ENCODE peak calls at places on chromosome 3, in nine cellular contexts. One of them, this sample, is unnamed.

GRCh38 chr3:49805884-49806701 is 3.0 kb downstream of the INKA1 start:
- DNase-seq in CD4-positive, alpha-beta memory T cell: no peak
- DNase-seq in A549: no peak
- DNase-seq in tibial nerve: no peak
- DNase-seq in Panc1: no peak
- DNase-seq in left ventricle myocardium inferior: peak; percentile 45
- DNase-seq in testis: no peak
- DNase-seq in GM12878: no peak
- DNase-seq in left lung: no peak
- DNase-seq in this sample: no peak

GRCh38 chr3:162236949-162237348 is 740.3 kb downstream of the OTOL1 start:
- DNase-seq in left ventricle myocardium inferior: no peak
- DNase-seq in left lung: no peak
- DNase-seq in A549: no peak
- DNase-seq in GM12878: no peak
- DNase-seq in testis: no peak
- DNase-seq in Panc1: no peak
- DNase-seq in tibial nerve: no peak
- DNase-seq in CD4-positive, alpha-beta memory T cell: no peak
- DNase-seq in this sample: no peak

GRCh38 chr3:94001191-94001590 is 21.2 kb downstream of the ARL13B start:
- DNase-seq in tibial nerve: no peak
- DNase-seq in left ventricle myocardium inferior: no peak
- DNase-seq in CD4-positive, alpha-beta memory T cell: no peak
- DNase-seq in A549: no peak
- DNase-seq in testis: no peak
- DNase-seq in GM12878: no peak
- DNase-seq in left lung: no peak
- DNase-seq in Panc1: no peak
- DNase-seq in this sample: no peak

GRCh38 chr3:141915016-141915415 is 38.6 kb downstream of the ATP1B3 start:
- DNase-seq in Panc1: no peak
- DNase-seq in testis: no peak
- DNase-seq in tibial nerve: no peak
- DNase-seq in GM12878: no peak
- DNase-seq in CD4-positive, alpha-beta memory T cell: no peak
- DNase-seq in left lung: no peak
- DNase-seq in A549: no peak
- DNase-seq in left ventricle myocardium inferior: no peak
- DNase-seq in this sample: no peak

GRCh38 chr3:130425484-130425883 is 80.0 kb downstream of the COL6A5 start:
- DNase-seq in left lung: no peak
- DNase-seq in Panc1: no peak
- DNase-seq in A549: no peak
- DNase-seq in left ventricle myocardium inferior: no peak
- DNase-seq in tibial nerve: no peak
- DNase-seq in GM12878: no peak
- DNase-seq in testis: no peak
- DNase-seq in CD4-positive, alpha-beta memory T cell: no peak
- DNase-seq in this sample: no peak

GRCh38 chr3:69179740-69180372 is 57.5 kb upstream of the LMOD3 start:
- DNase-seq in A549: no peak
- DNase-seq in left lung: no peak
- DNase-seq in CD4-positive, alpha-beta memory T cell: no peak
- DNase-seq in left ventricle myocardium inferior: no peak
- DNase-seq in testis: no peak
- DNase-seq in GM12878: no peak
- DNase-seq in tibial nerve: no peak
- DNase-seq in Panc1: no peak
- DNase-seq in this sample: no peak

GRCh38 chr3:12959395-12959794 is 113.8 kb downstream of the IQSEC1 start:
- DNase-seq in CD4-positive, alpha-beta memory T cell: no peak
- DNase-seq in tibial nerve: no peak
- DNase-seq in testis: no peak
- DNase-seq in GM12878: no peak
- DNase-seq in Panc1: no peak
- DNase-seq in left lung: no peak
- DNase-seq in left ventricle myocardium inferior: no peak
- DNase-seq in A549: no peak
- DNase-seq in this sample: no peak

GRCh38 chr3:125916376-125916978 is 52.5 kb upstream of the ROPN1B start:
- DNase-seq in GM12878: peak; percentile 65
- DNase-seq in CD4-positive, alpha-beta memory T cell: no peak
- DNase-seq in testis: peak; percentile 98
- DNase-seq in Panc1: peak; percentile 73
- DNase-seq in A549: peak; percentile 90
- DNase-seq in left ventricle myocardium inferior: no peak
- DNase-seq in left lung: peak; percentile 99
- DNase-seq in tibial nerve: peak; percentile 98
- DNase-seq in this sample: peak; percentile 72

GRCh38 chr3:133038089-133038730 is at the start of gene TMEM108:
- DNase-seq in left ventricle myocardium inferior: peak; percentile 78
- DNase-seq in CD4-positive, alpha-beta memory T cell: no peak
- DNase-seq in A549: peak; percentile 39
- DNase-seq in GM12878: no peak
- DNase-seq in left lung: peak; percentile 89
- DNase-seq in tibial nerve: peak; percentile 16
- DNase-seq in testis: peak; percentile 94
- DNase-seq in Panc1: no peak
- DNase-seq in this sample: peak; percentile 39

GRCh38 chr3:9757427-9757826 is 7.7 kb downstream of the OGG1 start:
- DNase-seq in left lung: no peak
- DNase-seq in Panc1: no peak
- DNase-seq in testis: no peak
- DNase-seq in tibial nerve: no peak
- DNase-seq in GM12878: no peak
- DNase-seq in A549: no peak
- DNase-seq in left ventricle myocardium inferior: no peak
- DNase-seq in CD4-positive, alpha-beta memory T cell: no peak
- DNase-seq in this sample: no peak

GRCh38 chr3:78832785-78833204 is 935.0 kb downstream of the ROBO1 start:
- DNase-seq in CD4-positive, alpha-beta memory T cell: no peak
- DNase-seq in tibial nerve: no peak
- DNase-seq in testis: no peak
- DNase-seq in left ventricle myocardium inferior: no peak
- DNase-seq in left lung: no peak
- DNase-seq in Panc1: no peak
- DNase-seq in A549: no peak
- DNase-seq in GM12878: no peak
- DNase-seq in this sample: no peak

GRCh38 chr3:96877510-96877909 is 63.1 kb downstream of the EPHA6 start:
- DNase-seq in Panc1: no peak
- DNase-seq in left lung: no peak
- DNase-seq in tibial nerve: no peak
- DNase-seq in left ventricle myocardium inferior: no peak
- DNase-seq in A549: no peak
- DNase-seq in testis: no peak
- DNase-seq in CD4-positive, alpha-beta memory T cell: no peak
- DNase-seq in GM12878: no peak
- DNase-seq in this sample: no peak

GRCh38 chr3:102225407-102226132 is 209.2 kb upstream of the ZPLD1 start:
- DNase-seq in Panc1: no peak
- DNase-seq in tibial nerve: no peak
- DNase-seq in A549: peak; percentile 80
- DNase-seq in CD4-positive, alpha-beta memory T cell: no peak
- DNase-seq in testis: no peak
- DNase-seq in left ventricle myocardium inferior: no peak
- DNase-seq in left lung: no peak
- DNase-seq in GM12878: peak; percentile 42
- DNase-seq in this sample: no peak

GRCh38 chr3:152458725-152459515 is 190.2 kb downstream of the MBNL1 start:
- DNase-seq in left lung: no peak
- DNase-seq in Panc1: no peak
- DNase-seq in left ventricle myocardium inferior: no peak
- DNase-seq in testis: no peak
- DNase-seq in A549: no peak
- DNase-seq in tibial nerve: no peak
- DNase-seq in GM12878: no peak
- DNase-seq in CD4-positive, alpha-beta memory T cell: peak; percentile 35
- DNase-seq in this sample: no peak

GRCh38 chr3:45628746-45629145 is 34.2 kb downstream of the LIMD1 start:
- DNase-seq in left lung: no peak
- DNase-seq in testis: no peak
- DNase-seq in Panc1: no peak
- DNase-seq in GM12878: no peak
- DNase-seq in left ventricle myocardium inferior: no peak
- DNase-seq in tibial nerve: no peak
- DNase-seq in CD4-positive, alpha-beta memory T cell: no peak
- DNase-seq in A549: no peak
- DNase-seq in this sample: no peak

GRCh38 chr3:159764211-159765024 is 224.2 kb upstream of the IL12A start:
- DNase-seq in testis: peak; percentile 28
- DNase-seq in GM12878: no peak
- DNase-seq in left ventricle myocardium inferior: peak; percentile 61
- DNase-seq in tibial nerve: no peak
- DNase-seq in CD4-positive, alpha-beta memory T cell: no peak
- DNase-seq in A549: peak; percentile 78
- DNase-seq in Panc1: peak; percentile 45
- DNase-seq in left lung: peak; percentile 82
- DNase-seq in this sample: no peak

GRCh38 chr3:166889241-166889640 is 490.9 kb downstream of the ZBBX start:
- DNase-seq in CD4-positive, alpha-beta memory T cell: no peak
- DNase-seq in Panc1: no peak
- DNase-seq in testis: no peak
- DNase-seq in left ventricle myocardium inferior: no peak
- DNase-seq in A549: no peak
- DNase-seq in left lung: no peak
- DNase-seq in GM12878: no peak
- DNase-seq in tibial nerve: no peak
- DNase-seq in this sample: no peak

GRCh38 chr3:37753428-37753827 is 108.3 kb upstream of the CTDSPL start:
- DNase-seq in GM12878: no peak
- DNase-seq in left ventricle myocardium inferior: no peak
- DNase-seq in A549: no peak
- DNase-seq in left lung: no peak
- DNase-seq in testis: no peak
- DNase-seq in tibial nerve: no peak
- DNase-seq in CD4-positive, alpha-beta memory T cell: no peak
- DNase-seq in Panc1: no peak
- DNase-seq in this sample: no peak

GRCh38 chr3:31288641-31289100 is 244.1 kb upstream of the STT3B start:
- DNase-seq in Panc1: no peak
- DNase-seq in A549: peak; percentile 91
- DNase-seq in left lung: no peak
- DNase-seq in GM12878: no peak
- DNase-seq in testis: peak; percentile 26
- DNase-seq in left ventricle myocardium inferior: peak; percentile 21
- DNase-seq in CD4-positive, alpha-beta memory T cell: peak; percentile 46
- DNase-seq in tibial nerve: peak; percentile 23
- DNase-seq in this sample: peak; percentile 24

GRCh38 chr3:100104442-100104798 is 9.9 kb downstream of the FILIP1L start:
- DNase-seq in left ventricle myocardium inferior: no peak
- DNase-seq in GM12878: no peak
- DNase-seq in A549: no peak
- DNase-seq in Panc1: no peak
- DNase-seq in left lung: no peak
- DNase-seq in CD4-positive, alpha-beta memory T cell: no peak
- DNase-seq in testis: no peak
- DNase-seq in tibial nerve: no peak
- DNase-seq in this sample: no peak

GRCh38 chr3:183654727-183655126 is 19.3 kb downstream of the KLHL24 start:
- DNase-seq in left ventricle myocardium inferior: no peak
- DNase-seq in testis: no peak
- DNase-seq in A549: no peak
- DNase-seq in tibial nerve: no peak
- DNase-seq in GM12878: no peak
- DNase-seq in CD4-positive, alpha-beta memory T cell: no peak
- DNase-seq in left lung: no peak
- DNase-seq in Panc1: no peak
- DNase-seq in this sample: no peak

GRCh38 chr3:183653209-183654064 is 18.0 kb downstream of the KLHL24 start:
- DNase-seq in tibial nerve: no peak
- DNase-seq in left ventricle myocardium inferior: no peak
- DNase-seq in left lung: no peak
- DNase-seq in A549: peak; percentile 23
- DNase-seq in testis: no peak
- DNase-seq in CD4-positive, alpha-beta memory T cell: no peak
- DNase-seq in GM12878: no peak
- DNase-seq in Panc1: no peak
- DNase-seq in this sample: no peak

GRCh38 chr3:183650554-183650953 is 15.1 kb downstream of the KLHL24 start:
- DNase-seq in A549: no peak
- DNase-seq in Panc1: no peak
- DNase-seq in GM12878: no peak
- DNase-seq in CD4-positive, alpha-beta memory T cell: no peak
- DNase-seq in left lung: no peak
- DNase-seq in testis: no peak
- DNase-seq in tibial nerve: no peak
- DNase-seq in left ventricle myocardium inferior: no peak
- DNase-seq in this sample: no peak
- H3K4me1 ChIP-seq in A549: no peaks in the 10 kb centered on the region
- H3K4me1 ChIP-seq in Panc1: no peaks in the 10 kb centered on the region
- H3K4me1 ChIP-seq in GM12878: no peaks in the 10 kb centered on the region
- H3K4me1 ChIP-seq in CD4-positive, alpha-beta memory T cell: no peaks in the 10 kb centered on the region
- H3K4me1 ChIP-seq in left lung: no peaks in the 10 kb centered on the region
- H3K4me1 ChIP-seq in testis: no peaks in the 10 kb centered on the region
- H3K4me1 ChIP-seq in tibial nerve: no peaks in the 10 kb centered on the region
- H3K4me1 ChIP-seq in left ventricle myocardium inferior: peaks cover 84% of the 10 kb centered on the region
- H3K4me1 ChIP-seq in this sample: no peaks in the 10 kb centered on the region

GRCh38 chr3:29468150-29468549 is 187.3 kb downstream of the RBMS3 start:
- DNase-seq in left lung: no peak
- DNase-seq in GM12878: no peak
- DNase-seq in left ventricle myocardium inferior: no peak
- DNase-seq in A549: no peak
- DNase-seq in tibial nerve: no peak
- DNase-seq in testis: no peak
- DNase-seq in Panc1: no peak
- DNase-seq in CD4-positive, alpha-beta memory T cell: no peak
- DNase-seq in this sample: no peak
- H3K4me1 ChIP-seq in left lung: no peaks in the 10 kb centered on the region
- H3K4me1 ChIP-seq in GM12878: no peaks in the 10 kb centered on the region
- H3K4me1 ChIP-seq in left ventricle myocardium inferior: peaks cover 15% of the 10 kb centered on the region
- H3K4me1 ChIP-seq in A549: no peaks in the 10 kb centered on the region
- H3K4me1 ChIP-seq in tibial nerve: no peaks in the 10 kb centered on the region
- H3K4me1 ChIP-seq in testis: no peaks in the 10 kb centered on the region
- H3K4me1 ChIP-seq in Panc1: no peaks in the 10 kb centered on the region
- H3K4me1 ChIP-seq in CD4-positive, alpha-beta memory T cell: no peaks in the 10 kb centered on the region
- H3K4me1 ChIP-seq in this sample: peaks cover 14% of the 10 kb centered on the region

GRCh38 chr3:108834551-108834950 is 12.0 kb downstream of the TRAT1 start:
- DNase-seq in GM12878: no peak
- DNase-seq in A549: no peak
- DNase-seq in testis: no peak
- DNase-seq in tibial nerve: no peak
- DNase-seq in CD4-positive, alpha-beta memory T cell: no peak
- DNase-seq in left lung: no peak
- DNase-seq in left ventricle myocardium inferior: no peak
- DNase-seq in Panc1: no peak
- DNase-seq in this sample: no peak
- H3K4me1 ChIP-seq in GM12878: no peaks in the 10 kb centered on the region
- H3K4me1 ChIP-seq in A549: no peaks in the 10 kb centered on the region
- H3K4me1 ChIP-seq in testis: no peaks in the 10 kb centered on the region
- H3K4me1 ChIP-seq in tibial nerve: no peaks in the 10 kb centered on the region
- H3K4me1 ChIP-seq in CD4-positive, alpha-beta memory T cell: peaks cover 96% of the 10 kb centered on the region
- H3K4me1 ChIP-seq in left lung: no peaks in the 10 kb centered on the region
- H3K4me1 ChIP-seq in left ventricle myocardium inferior: no peaks in the 10 kb centered on the region
- H3K4me1 ChIP-seq in Panc1: no peaks in the 10 kb centered on the region
- H3K4me1 ChIP-seq in this sample: peaks cover 34% of the 10 kb centered on the region

DNA sequence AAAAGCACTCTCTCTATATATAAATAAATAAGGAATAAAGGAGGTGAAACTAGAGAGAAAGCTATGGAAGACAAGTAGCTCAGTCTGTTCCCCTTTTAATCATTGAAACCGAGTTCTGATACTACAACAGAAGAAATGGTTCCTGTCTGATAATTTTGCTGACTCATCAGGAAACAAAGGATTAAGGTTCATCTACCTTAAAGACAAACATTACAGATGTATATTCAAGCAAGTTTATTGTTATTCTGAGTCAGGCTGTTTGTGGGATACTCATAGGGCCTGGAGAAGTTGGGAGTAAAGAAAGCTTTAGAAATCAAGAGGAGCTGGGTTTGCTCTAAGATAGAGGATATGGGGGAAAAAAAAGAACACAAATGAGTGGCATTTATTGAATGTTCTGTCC is 566.0 kb downstream of the ROBO2 start:
- DNase-seq in Panc1: no peak
- DNase-seq in A549: no peak
- DNase-seq in CD4-positive, alpha-beta memory T cell: no peak
- DNase-seq in GM12878: no peak
- DNase-seq in left lung: no peak
- DNase-seq in left ventricle myocardium inferior: no peak
- DNase-seq in tibial nerve: no peak
- DNase-seq in testis: no peak
- DNase-seq in this sample: no peak
- H3K4me1 ChIP-seq in Panc1: no peaks in the 10 kb centered on the region
- H3K4me1 ChIP-seq in A549: no peaks in the 10 kb centered on the region
- H3K4me1 ChIP-seq in CD4-positive, alpha-beta memory T cell: no peaks in the 10 kb centered on the region
- H3K4me1 ChIP-seq in GM12878: no peaks in the 10 kb centered on the region
- H3K4me1 ChIP-seq in left lung: no peaks in the 10 kb centered on the region
- H3K4me1 ChIP-seq in left ventricle myocardium inferior: no peaks in the 10 kb centered on the region
- H3K4me1 ChIP-seq in tibial nerve: no peaks in the 10 kb centered on the region
- H3K4me1 ChIP-seq in testis: no peaks in the 10 kb centered on the region
- H3K4me1 ChIP-seq in this sample: peaks cover 8% of the 10 kb centered on the region

This sample was measured in HAP-1.